ENCODE peak calls at places on chromosomes 16 and 17, in eight cellular contexts. One of them, this sample, is unnamed.

GRCh38 chr16:80341242-80341641 is 199.6 kb upstream of the DYNLRB2 start:
- DNase-seq in NCI-H1092: no peak
- DNase-seq in hepatic stellate cell: no peak
- DNase-seq in T-helper 17 cell: no peak
- DNase-seq in AG20443: no peak
- DNase-seq in hippocampal formation: no peak
- DNase-seq in colonic mucosa: no peak
- DNase-seq in nucleus accumbens: no peak
- DNase-seq in this sample: no peak

GRCh38 chr17:62093188-62094155 is 28.4 kb upstream of the MED13 start:
- DNase-seq in NCI-H1092: no peak
- DNase-seq in hepatic stellate cell: peak
- DNase-seq in T-helper 17 cell: no peak
- DNase-seq in AG20443: peak
- DNase-seq in hippocampal formation: no peak
- DNase-seq in colonic mucosa: no peak
- DNase-seq in nucleus accumbens: no peak
- DNase-seq in this sample: no peak

GRCh38 chr17:42518755-42519545 is 17.1 kb upstream of the NAGLU start:
- DNase-seq in NCI-H1092: no peak
- DNase-seq in hepatic stellate cell: no peak
- DNase-seq in T-helper 17 cell: no peak
- DNase-seq in AG20443: no peak
- DNase-seq in hippocampal formation: no peak
- DNase-seq in colonic mucosa: peak
- DNase-seq in nucleus accumbens: no peak
- DNase-seq in this sample: no peak

GRCh38 chr17:49252148-49252682 is 21.6 kb upstream of the PHOSPHO1 start:
- DNase-seq in NCI-H1092: no peak
- DNase-seq in hepatic stellate cell: no peak
- DNase-seq in T-helper 17 cell: no peak
- DNase-seq in AG20443: peak
- DNase-seq in hippocampal formation: no peak
- DNase-seq in colonic mucosa: peak
- DNase-seq in nucleus accumbens: no peak
- DNase-seq in this sample: no peak

GRCh38 chr16:70302745-70303144 is 3.8 kb downstream of the DDX19B start:
- DNase-seq in NCI-H1092: no peak
- DNase-seq in hepatic stellate cell: no peak
- DNase-seq in T-helper 17 cell: no peak
- DNase-seq in AG20443: no peak
- DNase-seq in hippocampal formation: no peak
- DNase-seq in colonic mucosa: no peak
- DNase-seq in nucleus accumbens: no peak
- DNase-seq in this sample: no peak

GRCh38 chr17:81902023-81902652 is at the start of gene NPB:
- DNase-seq in NCI-H1092: peak
- DNase-seq in hepatic stellate cell: no peak
- DNase-seq in T-helper 17 cell: no peak
- DNase-seq in AG20443: peak
- DNase-seq in hippocampal formation: no peak
- DNase-seq in colonic mucosa: no peak
- DNase-seq in nucleus accumbens: no peak
- DNase-seq in this sample: no peak

GRCh38 chr17:60354223-60354622 is 37.7 kb downstream of the USP32 start:
- DNase-seq in NCI-H1092: no peak
- DNase-seq in hepatic stellate cell: peak
- DNase-seq in T-helper 17 cell: no peak
- DNase-seq in AG20443: peak
- DNase-seq in hippocampal formation: no peak
- DNase-seq in colonic mucosa: no peak
- DNase-seq in nucleus accumbens: no peak
- DNase-seq in this sample: no peak

GRCh38 chr17:17580662-17581470 is 10.6 kb downstream of the PEMT start:
- DNase-seq in NCI-H1092: no peak
- DNase-seq in hepatic stellate cell: no peak
- DNase-seq in T-helper 17 cell: no peak
- DNase-seq in AG20443: no peak
- DNase-seq in hippocampal formation: no peak
- DNase-seq in colonic mucosa: no peak
- DNase-seq in nucleus accumbens: no peak
- DNase-seq in this sample: no peak

GRCh38 chr17:82931696-82932060 is 91.9 kb upstream of the ZNF750 start:
- DNase-seq in NCI-H1092: no peak
- DNase-seq in hepatic stellate cell: peak
- DNase-seq in T-helper 17 cell: no peak
- DNase-seq in AG20443: peak
- DNase-seq in hippocampal formation: no peak
- DNase-seq in colonic mucosa: peak
- DNase-seq in nucleus accumbens: peak
- DNase-seq in this sample: no peak

GRCh38 chr17:37368577-37368976 is 7.2 kb upstream of the C17orf78 start:
- DNase-seq in NCI-H1092: no peak
- DNase-seq in hepatic stellate cell: no peak
- DNase-seq in T-helper 17 cell: no peak
- DNase-seq in AG20443: peak
- DNase-seq in hippocampal formation: no peak
- DNase-seq in colonic mucosa: no peak
- DNase-seq in nucleus accumbens: no peak
- DNase-seq in this sample: no peak

GRCh38 chr16:88412766-88413165 is 30.0 kb downstream of the ZNF469 start:
- DNase-seq in NCI-H1092: no peak
- DNase-seq in hepatic stellate cell: no peak
- DNase-seq in T-helper 17 cell: no peak
- DNase-seq in AG20443: no peak
- DNase-seq in hippocampal formation: no peak
- DNase-seq in colonic mucosa: no peak
- DNase-seq in nucleus accumbens: no peak
- DNase-seq in this sample: no peak

GRCh38 chr17:31061678-31062077 is 33.1 kb upstream of the NF1 start:
- DNase-seq in NCI-H1092: no peak
- DNase-seq in hepatic stellate cell: no peak
- DNase-seq in T-helper 17 cell: no peak
- DNase-seq in AG20443: no peak
- DNase-seq in hippocampal formation: no peak
- DNase-seq in colonic mucosa: no peak
- DNase-seq in nucleus accumbens: no peak
- DNase-seq in this sample: peak

GRCh38 chr17:44878627-44879221 is 20.5 kb downstream of the EFTUD2 start:
- DNase-seq in NCI-H1092: peak
- DNase-seq in hepatic stellate cell: peak
- DNase-seq in T-helper 17 cell: no peak
- DNase-seq in AG20443: peak
- DNase-seq in hippocampal formation: no peak
- DNase-seq in colonic mucosa: peak
- DNase-seq in nucleus accumbens: no peak
- DNase-seq in this sample: no peak

GRCh38 chr17:67399676-67400075 is 22.6 kb downstream of the PITPNC1 start:
- DNase-seq in NCI-H1092: no peak
- DNase-seq in hepatic stellate cell: no peak
- DNase-seq in T-helper 17 cell: no peak
- DNase-seq in AG20443: no peak
- DNase-seq in hippocampal formation: no peak
- DNase-seq in colonic mucosa: no peak
- DNase-seq in nucleus accumbens: no peak
- DNase-seq in this sample: no peak

GRCh38 chr17:41490022-41490421 is 312 bp upstream of the KRT36 start:
- DNase-seq in NCI-H1092: no peak
- DNase-seq in hepatic stellate cell: no peak
- DNase-seq in T-helper 17 cell: no peak
- DNase-seq in AG20443: no peak
- DNase-seq in hippocampal formation: no peak
- DNase-seq in colonic mucosa: peak
- DNase-seq in nucleus accumbens: no peak
- DNase-seq in this sample: no peak

GRCh38 chr16:72783716-72784320 is 264.1 kb downstream of the ZFHX3 start:
- DNase-seq in NCI-H1092: no peak
- DNase-seq in hepatic stellate cell: no peak
- DNase-seq in T-helper 17 cell: no peak
- DNase-seq in AG20443: no peak
- DNase-seq in hippocampal formation: no peak
- DNase-seq in colonic mucosa: no peak
- DNase-seq in nucleus accumbens: no peak
- DNase-seq in this sample: no peak

GRCh38 chr17:37698132-37698615 is 46.7 kb downstream of the HNF1B start:
- DNase-seq in NCI-H1092: no peak
- DNase-seq in hepatic stellate cell: no peak
- DNase-seq in T-helper 17 cell: no peak
- DNase-seq in AG20443: peak
- DNase-seq in hippocampal formation: no peak
- DNase-seq in colonic mucosa: no peak
- DNase-seq in nucleus accumbens: no peak
- DNase-seq in this sample: no peak

GRCh38 chr16:83842291-83842690 is 34.5 kb downstream of the HSBP1 start:
- DNase-seq in NCI-H1092: no peak
- DNase-seq in hepatic stellate cell: no peak
- DNase-seq in T-helper 17 cell: no peak
- DNase-seq in AG20443: no peak
- DNase-seq in hippocampal formation: no peak
- DNase-seq in colonic mucosa: no peak
- DNase-seq in nucleus accumbens: no peak
- DNase-seq in this sample: no peak

GRCh38 chr16:24850289-24850931 is 4.6 kb downstream of the SLC5A11 start:
- DNase-seq in NCI-H1092: no peak
- DNase-seq in hepatic stellate cell: no peak
- DNase-seq in T-helper 17 cell: no peak
- DNase-seq in AG20443: no peak
- DNase-seq in hippocampal formation: no peak
- DNase-seq in colonic mucosa: no peak
- DNase-seq in nucleus accumbens: no peak
- DNase-seq in this sample: no peak

GRCh38 chr16:20409398-20410152 is at the start of gene ACSM5:
- DNase-seq in NCI-H1092: peak
- DNase-seq in hepatic stellate cell: no peak
- DNase-seq in T-helper 17 cell: no peak
- DNase-seq in AG20443: no peak
- DNase-seq in hippocampal formation: peak
- DNase-seq in colonic mucosa: no peak
- DNase-seq in nucleus accumbens: peak
- DNase-seq in this sample: no peak

GRCh38 chr17:83055911-83056582 is 23.4 kb upstream of the METRNL start:
- DNase-seq in NCI-H1092: no peak
- DNase-seq in hepatic stellate cell: peak
- DNase-seq in T-helper 17 cell: no peak
- DNase-seq in AG20443: peak
- DNase-seq in hippocampal formation: no peak
- DNase-seq in colonic mucosa: no peak
- DNase-seq in nucleus accumbens: no peak
- DNase-seq in this sample: no peak

GRCh38 chr17:70205386-70205785 is 36.1 kb downstream of the KCNJ2 start:
- DNase-seq in NCI-H1092: no peak
- DNase-seq in hepatic stellate cell: no peak
- DNase-seq in T-helper 17 cell: no peak
- DNase-seq in AG20443: no peak
- DNase-seq in hippocampal formation: no peak
- DNase-seq in colonic mucosa: no peak
- DNase-seq in nucleus accumbens: no peak
- DNase-seq in this sample: no peak

GRCh38 chr16:55443434-55443833 is 35.6 kb upstream of the MMP2 start:
- DNase-seq in NCI-H1092: no peak
- DNase-seq in hepatic stellate cell: no peak
- DNase-seq in T-helper 17 cell: no peak
- DNase-seq in AG20443: no peak
- DNase-seq in hippocampal formation: no peak
- DNase-seq in colonic mucosa: no peak
- DNase-seq in nucleus accumbens: no peak
- DNase-seq in this sample: no peak

GRCh38 chr16:72819345-72819744 is 228.6 kb downstream of the ZFHX3 start:
- DNase-seq in NCI-H1092: no peak
- DNase-seq in hepatic stellate cell: no peak
- DNase-seq in T-helper 17 cell: no peak
- DNase-seq in AG20443: peak
- DNase-seq in hippocampal formation: no peak
- DNase-seq in colonic mucosa: no peak
- DNase-seq in nucleus accumbens: no peak
- DNase-seq in this sample: no peak

GRCh38 chr16:12067714-12068401 is 91.3 kb downstream of the SNX29 start:
- DNase-seq in NCI-H1092: peak
- DNase-seq in hepatic stellate cell: peak
- DNase-seq in T-helper 17 cell: no peak
- DNase-seq in AG20443: peak
- DNase-seq in hippocampal formation: peak
- DNase-seq in colonic mucosa: peak
- DNase-seq in nucleus accumbens: peak
- DNase-seq in this sample: no peak

GRCh38 chr17:39164675-39165143 is 1.3 kb downstream of the ARL5C start:
- DNase-seq in NCI-H1092: no peak
- DNase-seq in hepatic stellate cell: peak
- DNase-seq in T-helper 17 cell: peak
- DNase-seq in AG20443: peak
- DNase-seq in hippocampal formation: peak
- DNase-seq in colonic mucosa: peak
- DNase-seq in nucleus accumbens: peak
- DNase-seq in this sample: peak

GRCh38 chr16:87080571-87081167 is 236.5 kb downstream of the C16orf95 start:
- DNase-seq in NCI-H1092: no peak
- DNase-seq in hepatic stellate cell: no peak
- DNase-seq in T-helper 17 cell: no peak
- DNase-seq in AG20443: no peak
- DNase-seq in hippocampal formation: no peak
- DNase-seq in colonic mucosa: no peak
- DNase-seq in nucleus accumbens: no peak
- DNase-seq in this sample: no peak

GRCh38 chr17:30104575-30105339 is 11.9 kb upstream of the NSRP1 start:
- DNase-seq in NCI-H1092: peak
- DNase-seq in hepatic stellate cell: peak
- DNase-seq in T-helper 17 cell: peak
- DNase-seq in AG20443: peak
- DNase-seq in hippocampal formation: peak
- DNase-seq in colonic mucosa: peak
- DNase-seq in nucleus accumbens: peak
- DNase-seq in this sample: peak

GRCh38 chr17:14303343-14304221 is 2.7 kb downstream of the HS3ST3B1 start:
- DNase-seq in NCI-H1092: no peak
- DNase-seq in hepatic stellate cell: no peak
- DNase-seq in T-helper 17 cell: no peak
- DNase-seq in AG20443: no peak
- DNase-seq in hippocampal formation: no peak
- DNase-seq in colonic mucosa: no peak
- DNase-seq in nucleus accumbens: no peak
- DNase-seq in this sample: no peak

GRCh38 chr16:24511801-24512200 is 27.6 kb upstream of the RBBP6 start:
- DNase-seq in NCI-H1092: no peak
- DNase-seq in hepatic stellate cell: no peak
- DNase-seq in T-helper 17 cell: no peak
- DNase-seq in AG20443: no peak
- DNase-seq in hippocampal formation: no peak
- DNase-seq in colonic mucosa: no peak
- DNase-seq in nucleus accumbens: no peak
- DNase-seq in this sample: no peak

GRCh38 chr16:68997564-68997963 is 107.9 kb upstream of the HAS3 start:
- DNase-seq in NCI-H1092: no peak
- DNase-seq in hepatic stellate cell: no peak
- DNase-seq in T-helper 17 cell: no peak
- DNase-seq in AG20443: no peak
- DNase-seq in hippocampal formation: no peak
- DNase-seq in colonic mucosa: no peak
- DNase-seq in nucleus accumbens: no peak
- DNase-seq in this sample: no peak

GRCh38 chr17:81253358-81254131 is 14.4 kb downstream of the NDUFAF8 start:
- DNase-seq in NCI-H1092: no peak
- DNase-seq in hepatic stellate cell: peak
- DNase-seq in T-helper 17 cell: no peak
- DNase-seq in AG20443: peak
- DNase-seq in hippocampal formation: peak
- DNase-seq in colonic mucosa: peak
- DNase-seq in nucleus accumbens: no peak
- DNase-seq in this sample: no peak

GRCh38 chr17:50950002-50950877 is 84.1 kb upstream of the TOB1 start:
- DNase-seq in NCI-H1092: peak
- DNase-seq in hepatic stellate cell: peak
- DNase-seq in T-helper 17 cell: peak
- DNase-seq in AG20443: peak
- DNase-seq in hippocampal formation: peak
- DNase-seq in colonic mucosa: peak
- DNase-seq in nucleus accumbens: peak
- DNase-seq in this sample: peak

GRCh38 chr17:75723201-75723930 is 2.1 kb downstream of the ITGB4 start:
- DNase-seq in NCI-H1092: no peak
- DNase-seq in hepatic stellate cell: no peak
- DNase-seq in T-helper 17 cell: no peak
- DNase-seq in AG20443: no peak
- DNase-seq in hippocampal formation: no peak
- DNase-seq in colonic mucosa: peak
- DNase-seq in nucleus accumbens: no peak
- DNase-seq in this sample: no peak

This sample was measured in NCI-H510A.